ENCODE peak calls at places on chromosomes 6 and 20, in six cellular contexts. V is IMR-90, T is body of pancreas, W is heart left ventricle, U is stomach, A is uterus. F is an unnamed sample.

GRCh38 chr6:10163159-10163962 is 251.5 kb downstream of the TFAP2A start:
- DNase-seq in U (no peak), W (no peak), A (no peak), T (no peak), V (no peak), F (no peak)

GRCh38 chr6:143845033-143845432 is 1.9 kb downstream of the LTV1 start:
- DNase-seq in U (no peak), A (no peak), V (no peak), W (no peak), T (no peak), F (no peak)

GRCh38 chr6:119686240-119686639 is 336.7 kb upstream of the MAN1A1 start:
- DNase-seq in W (no peak), T (no peak), U (no peak), A (no peak), V (no peak), F (no peak)

GRCh38 chr20:8449120-8449519 is 317.1 kb downstream of the PLCB1 start:
- DNase-seq in A (no peak), T (no peak), U (no peak), W (no peak), V (peak; percentile 28), F (no peak)

GRCh38 chr20:8443464-8444072 is 311.5 kb downstream of the PLCB1 start:
- DNase-seq in A (no peak), W (no peak), U (no peak), V (no peak), T (no peak), F (no peak)

GRCh38 chr20:6502999-6503398 is 264.5 kb upstream of the BMP2 start:
- DNase-seq in W (no peak), U (no peak), T (no peak), A (no peak), V (no peak), F (no peak)

GRCh38 chr6:125018136-125018535 is 55.9 kb downstream of the RNF217 start:
- DNase-seq in T (no peak), U (no peak), W (no peak), V (no peak), A (no peak), F (no peak)

GRCh38 chr6:11414564-11414963 is 123.0 kb upstream of the TMEM170B start:
- DNase-seq in V (no peak), A (no peak), W (no peak), T (peak; percentile 31), U (no peak), F (no peak)

GRCh38 chr6:56905378-56905777 is 49.5 kb upstream of the BEND6 start:
- DNase-seq in T (no peak), A (no peak), V (no peak), U (no peak), W (no peak), F (no peak)

GRCh38 chr6:157885211-157885788 is 62.3 kb downstream of the SNX9 start:
- DNase-seq in V (no peak), A (no peak), W (no peak), U (no peak), T (no peak), F (no peak)

GRCh38 chr20:19806806-19807691 is 49.0 kb downstream of the RIN2 start:
- DNase-seq in V (peak; percentile 35), A (no peak), U (no peak), T (peak; percentile 51), W (no peak), F (no peak)

GRCh38 chr20:50294164-50295088 is 103.8 kb downstream of the CEBPB start:
- DNase-seq in A (no peak), V (no peak), U (no peak), T (no peak), W (no peak), F (no peak)

GRCh38 chr6:109483744-109484075 is 691 bp upstream of the ZBTB24 start:
- DNase-seq in W (no peak), A (no peak), U (no peak), V (no peak), T (no peak), F (no peak)

GRCh38 chr6:10429638-10430427 is 15.0 kb upstream of the TFAP2A start:
- DNase-seq in T (peak; percentile 37), U (no peak), V (peak; percentile 52), A (no peak), W (no peak), F (no peak)

GRCh38 chr6:27139753-27140522 is 107.6 kb upstream of the PRSS16 start:
- DNase-seq in A (no peak), W (no peak), U (no peak), V (peak; percentile 26), T (no peak), F (no peak)

GRCh38 chr6:13766201-13766634 is 48.1 kb downstream of the MCUR1 start:
- DNase-seq in W (no peak), U (no peak), V (peak; percentile 53), A (no peak), T (no peak), F (no peak)

GRCh38 chr6:150204705-150205472 is 62.0 kb downstream of the PPP1R14C start:
- DNase-seq in U (no peak), A (no peak), W (no peak), V (no peak), T (no peak), F (no peak)

GRCh38 chr20:44600758-44601562 is 18.6 kb downstream of the PKIG start:
- DNase-seq in A (no peak), V (peak; percentile 47), T (no peak), W (peak; percentile 50), U (no peak), F (peak; percentile 57)

GRCh38 chr6:4480788-4481725 is 295.1 kb upstream of the CDYL start:
- DNase-seq in T (no peak), W (no peak), A (no peak), V (peak; percentile 53), U (no peak), F (no peak)

GRCh38 chr6:148445620-148446019 is 103.0 kb downstream of the SASH1 start:
- DNase-seq in T (no peak), W (no peak), V (peak; percentile 85), U (no peak), A (no peak), F (no peak)

GRCh38 chr20:25584905-25585704 is at the start of gene NINL:
- DNase-seq in W (peak; percentile 60), V (peak; percentile 48), A (peak; percentile 55), U (peak; percentile 63), T (peak; percentile 76), F (peak; percentile 74)

GRCh38 chr6:32113386-32114352 is 4.5 kb upstream of the TNXB start:
- DNase-seq in T (peak; percentile 62), A (peak; percentile 98), U (peak; percentile 50), W (peak; percentile 84), V (peak; percentile 94), F (peak; percentile 98)

GRCh38 chr6:158142789-158143188 is 25.3 kb downstream of the SERAC1 start:
- DNase-seq in W (no peak), T (peak; percentile 36), U (peak; percentile 59), V (peak; percentile 88), A (no peak), F (no peak)

GRCh38 chr20:63099426-63100267 is 92.9 kb upstream of the BHLHE23 start:
- DNase-seq in A (no peak), T (no peak), U (no peak), V (no peak), W (peak; percentile 9), F (peak; percentile 9)

GRCh38 chr6:73929421-73929820 is 233.4 kb downstream of the CD109 start:
- DNase-seq in V (peak; percentile 13), U (no peak), T (no peak), A (no peak), W (no peak), F (no peak)

DNA sequence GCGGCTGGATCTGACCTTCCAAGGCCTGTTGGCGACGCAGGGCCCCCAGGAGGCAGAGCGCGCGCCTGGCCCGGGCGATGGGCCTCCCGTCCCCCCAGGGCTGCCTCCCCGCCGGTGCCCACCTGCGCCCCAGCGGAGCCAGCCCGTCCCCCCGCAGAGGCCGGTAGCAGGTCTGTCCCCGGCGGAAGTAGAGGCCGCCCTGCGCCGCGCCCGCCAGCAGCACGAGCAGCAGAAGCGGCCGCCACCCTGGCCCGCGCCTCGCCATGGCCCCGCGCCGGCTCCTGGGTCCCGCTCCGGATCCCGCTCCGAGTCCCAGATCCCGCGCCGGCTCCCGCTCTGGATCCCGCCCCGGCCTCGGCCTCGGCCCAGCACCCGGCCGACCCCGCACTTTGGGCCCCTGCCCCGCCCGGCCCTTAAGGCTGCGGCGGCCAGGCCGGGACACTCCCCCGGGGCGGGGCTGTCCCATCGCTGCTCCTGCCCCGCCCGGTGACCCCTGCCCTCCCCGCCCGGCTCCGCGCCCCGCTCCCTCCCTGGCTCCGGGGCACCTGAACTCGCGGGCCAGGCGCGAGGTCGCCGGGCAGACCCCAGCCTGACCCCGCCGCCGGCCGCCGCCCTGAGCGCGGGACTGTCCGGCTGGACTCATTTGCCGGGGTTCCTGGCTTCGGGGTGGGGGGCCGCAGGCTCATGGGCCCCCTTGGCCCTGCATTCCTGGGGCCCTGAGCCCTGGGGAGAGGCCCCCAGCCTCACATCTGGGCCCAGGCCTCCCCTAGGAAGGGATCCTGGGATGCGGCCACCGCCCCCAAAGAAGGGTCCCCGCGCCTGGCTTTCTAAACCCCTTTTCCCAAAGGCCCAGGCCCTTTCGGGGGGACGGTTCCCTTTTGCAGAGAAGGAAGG is at the start of gene CTSZ:
- DNase-seq in W (peak; percentile 82), T (peak; percentile 71), V (no peak), U (peak; percentile 67), A (peak; percentile 41), F (peak; percentile 69)
- TF ChIP-seq POLR2A in W (no peak), T (peak; percentile 47), V (peak; percentile 29), U (no peak), A (peak; percentile 39), F (no peak)

GRCh38 chr6:37818536-37819176 is 871 bp upstream of the ZFAND3 start:
- DNase-seq in A (peak; percentile 98), T (peak; percentile 97), W (peak; percentile 97), V (peak; percentile 95), U (peak; percentile 98), F (peak; percentile 97)
- TF ChIP-seq POLR2A in A (peak; percentile 82), T (peak; percentile 95), W (no peak), V (peak; percentile 81), U (peak; percentile 52), F (peak; percentile 77)

DNA sequence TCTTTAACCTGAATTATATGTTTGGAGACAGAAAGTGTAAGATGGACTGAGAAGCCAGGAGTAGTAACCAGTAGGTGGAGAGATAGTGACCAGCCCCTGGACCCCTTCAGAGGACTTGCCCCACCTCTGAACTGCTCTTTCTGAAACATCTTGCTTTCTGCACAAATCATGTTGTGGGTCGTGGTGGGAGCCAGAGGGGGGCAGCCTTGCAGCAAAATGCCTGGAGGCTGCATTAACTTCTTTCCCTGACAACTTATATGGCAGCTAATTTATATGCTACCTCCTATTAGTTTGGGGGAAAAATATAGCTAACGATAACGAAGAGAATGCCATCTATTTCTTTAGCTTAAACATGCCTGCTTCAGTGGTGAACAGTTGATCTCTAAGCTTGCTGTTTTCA is 859.8 kb downstream of the MAFB start:
- DNase-seq in U (no peak), V (peak; percentile 41), T (no peak), W (no peak), A (no peak), F (no peak)
- TF ChIP-seq POLR2A in U (no peak), V (no peak), T (no peak), W (no peak), A (no peak), F (no peak)

GRCh38 chr20:18256440-18257090 is 31.8 kb upstream of the ZNF133 start:
- DNase-seq in V (no peak), A (no peak), T (no peak), W (no peak), U (no peak), F (no peak)
- TF ChIP-seq POLR2A in V (no peak), A (no peak), T (no peak), W (no peak), U (no peak), F (no peak)

GRCh38 chr6:33809619-33810018 is 5.8 kb upstream of the MLN start:
- DNase-seq in V (no peak), W (no peak), T (no peak), U (no peak), A (no peak), F (no peak)
- TF ChIP-seq POLR2A in V (no peak), W (no peak), T (no peak), U (no peak), A (no peak), F (no peak)